ENCODE peak calls at places on chromosomes 3 and 15, in four cellular contexts. C is WTC11, R is K562, K is HepG2. H is an unnamed sample.

GRCh38 chr3:4995500-4996053 is 16.3 kb downstream of the BHLHE40 start:
- DNase-seq in R (no peak), K (no peak), C (no peak), H (peak; percentile 23)

GRCh38 chr3:195366200-195366910 is 76.5 kb downstream of the ACAP2 start:
- DNase-seq in R (no peak), K (no peak), C (no peak), H (no peak)

GRCh38 chr15:95468820-95469219 is 861.7 kb upstream of the NR2F2 start:
- DNase-seq in K (no peak), R (no peak), C (peak; percentile 16), H (no peak)

GRCh38 chr3:128787256-128788253 is 61.6 kb downstream of the RAB7A start:
- DNase-seq in C (peak; percentile 50), R (peak; percentile 15), K (peak; percentile 12), H (no peak)

GRCh38 chr3:138694287-138695007 is 85.9 kb downstream of the FAIM start:
- DNase-seq in K (no peak), C (no peak), R (peak; percentile 53), H (no peak)

GRCh38 chr3:13518516-13519351 is 30.2 kb upstream of the FBLN2 start:
- DNase-seq in C (no peak), R (no peak), K (no peak), H (no peak)

GRCh38 chr3:50237133-50237651 is 1.2 kb downstream of the GNAI2 start:
- DNase-seq in K (no peak), R (peak; percentile 22), C (peak; percentile 49), H (no peak)

GRCh38 chr15:93035953-93036810 is 52.8 kb downstream of the RGMA start:
- DNase-seq in R (peak; percentile 77), C (peak; percentile 46), K (peak; percentile 28), H (no peak)

GRCh38 chr15:85582076-85582718 is 201.8 kb downstream of the AKAP13 start:
- DNase-seq in K (no peak), C (no peak), R (no peak), H (no peak)

GRCh38 chr15:70608156-70608555 is 155.2 kb downstream of the UACA start:
- DNase-seq in K (no peak), R (no peak), C (no peak), H (no peak)

GRCh38 chr3:114365268-114365667 is 71.4 kb downstream of the TIGIT start:
- DNase-seq in R (no peak), K (no peak), C (no peak), H (no peak)

GRCh38 chr3:149375164-149375823 is 2.2 kb downstream of the TM4SF1 start:
- DNase-seq in K (no peak), C (no peak), R (no peak), H (no peak)

GRCh38 chr3:193865339-193865738 is 270.6 kb upstream of the HES1 start:
- DNase-seq in R (no peak), K (no peak), C (no peak), H (no peak)
- TF ChIP-seq ATF2 in R (no peak), K (no peak), C (no peak), H (no peak)

DNA sequence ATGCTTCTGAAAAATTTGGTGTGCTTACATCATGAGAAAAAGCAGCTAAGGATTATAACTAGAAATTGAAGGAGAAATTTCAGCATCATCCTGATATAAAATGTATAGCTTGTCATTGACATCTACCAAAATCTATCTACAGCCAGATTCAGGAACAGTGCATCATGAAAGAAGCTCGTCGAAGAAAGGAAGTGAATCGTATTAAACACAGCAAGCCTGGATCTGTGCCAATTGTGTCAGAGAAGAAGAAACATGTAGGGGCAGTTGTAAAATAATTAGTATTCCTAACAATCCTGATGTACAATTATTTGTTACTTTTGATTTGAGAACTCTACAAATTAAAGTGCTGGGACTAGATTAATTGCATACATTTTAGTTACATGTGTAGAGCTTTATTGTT is 37.2 kb downstream of the AP4E1 start:
- DNase-seq in C (no peak), K (no peak), R (no peak), H (no peak)
- TF ChIP-seq JUN in C (no peak), K (no peak), R (no peak), H (no peak)

GRCh38 chr3:147662705-147663104 is 253.5 kb downstream of the ZIC1 start:
- DNase-seq in K (no peak), R (no peak), C (no peak), H (no peak)
- TF ChIP-seq ATF2 in K (no peak), R (no peak), C (no peak), H (no peak)

GRCh38 chr3:150687613-150688012 is 16.1 kb downstream of the ERICH6 start:
- DNase-seq in C (no peak), R (peak; percentile 33), K (no peak), H (no peak)

DNA sequence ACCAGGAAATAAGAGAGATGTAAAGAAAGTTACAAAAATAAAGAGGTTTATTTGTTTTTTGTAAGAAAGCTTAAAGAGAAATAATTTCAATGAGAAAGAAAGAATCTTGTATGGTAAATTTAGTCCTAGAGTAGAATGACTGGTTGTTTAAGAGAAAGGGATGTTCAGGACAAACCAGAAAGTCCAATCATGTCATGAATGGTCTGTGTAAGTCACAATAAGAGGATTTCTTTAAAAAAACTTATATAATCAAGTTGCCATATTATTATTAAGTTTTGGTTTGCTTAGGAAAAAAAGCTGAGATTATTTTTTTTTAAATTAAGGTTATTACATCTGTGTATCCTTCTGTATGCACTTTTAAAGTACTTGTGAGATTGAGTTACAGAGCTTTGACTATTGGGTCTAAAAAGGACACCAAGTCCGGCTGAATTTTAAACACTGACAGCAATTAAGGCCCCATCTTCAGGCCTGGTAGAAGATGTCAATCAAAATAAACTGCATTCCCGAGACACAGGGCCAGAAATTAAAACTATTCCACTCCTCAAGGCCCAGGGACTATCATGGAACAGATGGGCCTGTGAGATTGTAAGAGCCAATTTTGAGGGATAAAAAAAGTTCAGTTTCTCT is 12.2 kb downstream of the ERICH6 start:
- DNase-seq in K (no peak), R (no peak), C (no peak), H (no peak)
- TF ChIP-seq JUN in K (no peak), R (no peak), C (no peak), H (no peak)

GRCh38 chr3:55165704-55166103 is 237.8 kb upstream of the LRTM1 start:
- DNase-seq in R (no peak), K (no peak), C (no peak), H (no peak)

GRCh38 chr3:55163421-55163820 is 235.6 kb upstream of the LRTM1 start:
- DNase-seq in C (no peak), K (no peak), R (no peak), H (no peak)

GRCh38 chr3:55165278-55165677 is 237.4 kb upstream of the LRTM1 start:
- DNase-seq in K (no peak), R (no peak), C (no peak), H (no peak)

GRCh38 chr3:55164876-55165275 is 237.0 kb upstream of the LRTM1 start:
- DNase-seq in C (no peak), R (no peak), K (no peak), H (no peak)

GRCh38 chr3:55164191-55164590 is 236.3 kb upstream of the LRTM1 start:
- DNase-seq in R (no peak), K (no peak), C (no peak), H (no peak)
- TF ChIP-seq ATF2 in R (no peak), K (no peak), C (no peak), H (no peak)

DNA sequence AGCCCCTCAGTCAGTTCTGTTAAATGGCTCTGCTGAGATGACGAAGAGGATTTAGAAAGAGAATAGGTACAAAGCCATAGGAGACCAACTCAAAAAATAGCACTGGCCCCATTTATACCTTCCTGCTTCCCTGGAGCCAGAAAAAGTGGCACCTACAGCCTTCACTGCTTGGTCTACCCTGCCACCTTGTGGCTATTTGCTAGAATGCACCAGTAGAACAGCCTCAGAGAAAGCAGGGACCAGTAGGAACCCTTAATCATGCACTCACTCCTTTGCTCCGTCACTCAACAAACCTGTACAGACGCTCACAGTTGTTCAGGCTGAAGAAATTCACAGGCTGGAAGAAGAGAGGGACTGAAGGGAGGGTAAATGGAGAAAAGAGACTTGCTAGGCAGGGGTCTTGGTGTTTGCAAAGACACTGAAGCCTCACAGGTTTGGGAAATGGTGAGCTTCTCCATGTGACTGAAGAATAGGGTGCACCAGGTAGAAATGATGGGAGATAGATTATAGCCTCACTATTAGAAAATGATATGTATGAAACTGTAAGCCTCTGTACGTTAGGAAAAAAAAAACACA is 12.1 kb upstream of the RTP2 start:
- DNase-seq in R (peak; percentile 66), K (peak; percentile 74), C (peak; percentile 81), H (peak; percentile 86)
- TF ChIP-seq JUN in R (no peak), K (no peak), C (no peak), H (no peak)